ENCODE peak calls at places on chromosomes 11 and 22, in five cellular contexts. U is astrocyte of the spinal cord, V is upper lobe of left lung, F is OCI-LY7, J is AG10803. Y is an unnamed sample.

GRCh38 chr11:69947059-69947771 is 128.0 kb upstream of the FGF3 start:
- DNase-seq in V (no peak), J (no peak), F (no peak), U (no peak), Y (no peak)

GRCh38 chr11:75246006-75246672 is 5.6 kb downstream of the TPBGL start:
- DNase-seq in J (no peak), F (no peak), U (no peak), V (no peak), Y (no peak)

GRCh38 chr11:31690041-31690440 is 121.1 kb downstream of the PAX6 start:
- DNase-seq in J (peak; percentile 36), U (peak; percentile 7), F (no peak), V (no peak), Y (no peak)

GRCh38 chr11:3341298-3341697 is 37.6 kb downstream of the ZNF195 start:
- DNase-seq in J (peak; percentile 8), F (peak; percentile 62), U (peak; percentile 19), V (peak; percentile 38), Y (no peak)

GRCh38 chr11:66842501-66842895 is 743 bp upstream of the RCE1 start:
- DNase-seq in V (peak; percentile 16), U (no peak), J (no peak), F (no peak), Y (no peak)

GRCh38 chr11:111001091-111001430 is 244.5 kb upstream of the POU2AF2 start:
- DNase-seq in J (peak; percentile 76), F (no peak), V (no peak), U (no peak), Y (no peak)

GRCh38 chr11:63804259-63804658 is 9.0 kb upstream of the SPINDOC start:
- DNase-seq in F (no peak), J (no peak), V (no peak), U (no peak), Y (no peak)

GRCh38 chr11:130315354-130315970 is 745 bp upstream of the ZBTB44 start:
- DNase-seq in F (peak; percentile 67), J (no peak), U (no peak), V (peak; percentile 60), Y (no peak)

GRCh38 chr11:108654994-108655631 is 9.8 kb upstream of the DDX10 start:
- DNase-seq in V (no peak), J (peak; percentile 67), F (peak; percentile 70), U (peak; percentile 66), Y (no peak)

GRCh38 chr11:61138940-61139339 is 22.3 kb downstream of the VPS37C start:
- DNase-seq in U (peak; percentile 80), V (no peak), J (peak; percentile 86), F (no peak), Y (no peak)

GRCh38 chr11:100578966-100579365 is 108.1 kb upstream of the ARHGAP42 start:
- DNase-seq in F (no peak), V (no peak), U (peak; percentile 35), J (no peak), Y (no peak)

GRCh38 chr11:68575025-68575665 is 109.2 kb upstream of the GAL start:
- DNase-seq in V (no peak), J (no peak), U (no peak), F (no peak), Y (no peak)

GRCh38 chr11:11178671-11179070 is 174.4 kb downstream of the CSNK2A3 start:
- DNase-seq in U (no peak), J (no peak), F (no peak), V (no peak), Y (no peak)

GRCh38 chr22:21832291-21833290 is 34.9 kb downstream of the MAPK1 start:
- DNase-seq in J (peak; percentile 53), V (no peak), F (peak; percentile 21), U (no peak), Y (no peak)

GRCh38 chr11:34302046-34302921 is 55.5 kb downstream of the ABTB2 start:
- DNase-seq in U (peak; percentile 98), V (no peak), J (peak; percentile 98), F (no peak), Y (no peak)

GRCh38 chr11:35180311-35181233 is 41.6 kb downstream of the CD44 start:
- DNase-seq in U (peak; percentile 67), V (no peak), J (peak; percentile 52), F (no peak), Y (no peak)

GRCh38 chr11:105935791-105936190 is 86.2 kb downstream of the MSANTD4 start:
- DNase-seq in U (peak; percentile 61), V (no peak), J (no peak), F (no peak), Y (no peak)

GRCh38 chr11:47593934-47594855 is at the start of gene C1QTNF4:
- DNase-seq in J (no peak), U (no peak), F (no peak), V (no peak), Y (no peak)

GRCh38 chr22:46110215-46110614 is 40.1 kb upstream of the PPARA start:
- DNase-seq in U (no peak), F (no peak), J (peak; percentile 45), V (no peak), Y (no peak)

GRCh38 chr11:108398439-108398838 is 68.9 kb downstream of the C11orf65 start:
- DNase-seq in J (no peak), F (no peak), V (no peak), U (no peak), Y (no peak)

GRCh38 chr11:2258501-2259465 is 11.6 kb downstream of the ASCL2 start:
- DNase-seq in U (no peak), V (no peak), J (no peak), F (no peak), Y (peak; percentile 67)

GRCh38 chr22:46293591-46294260 is 2.9 kb upstream of the GTSE1 start:
- DNase-seq in F (peak; percentile 76), U (peak; percentile 59), V (peak; percentile 60), J (peak; percentile 78), Y (no peak)

GRCh38 chr11:124310746-124311145 is 3.0 kb downstream of the OR8D1 start:
- DNase-seq in U (peak; percentile 48), F (no peak), J (no peak), V (no peak), Y (no peak)

GRCh38 chr11:12005476-12005875 is 3.0 kb downstream of the DKK3 start:
- DNase-seq in U (peak; percentile 63), F (no peak), J (peak; percentile 87), V (no peak), Y (no peak)

GRCh38 chr11:134502153-134502550 is 90.1 kb upstream of the B3GAT1 start:
- DNase-seq in U (no peak), V (no peak), J (no peak), F (no peak), Y (no peak)

GRCh38 chr11:81420668-81421550 is 1312.8 kb downstream of the FAM181B start:
- DNase-seq in J (no peak), V (no peak), U (no peak), F (no peak), Y (no peak)

GRCh38 chr11:65870706-65871681 is 1.6 kb downstream of the EFEMP2 start:
- DNase-seq in J (peak; percentile 29), U (no peak), V (no peak), F (peak; percentile 39), Y (no peak)

GRCh38 chr11:108501396-108501795 is 3.2 kb upstream of the POGLUT3 start:
- DNase-seq in J (no peak), F (no peak), V (no peak), U (no peak), Y (no peak)

GRCh38 chr11:82988936-82989627 is 82.6 kb downstream of the RAB30 start:
- DNase-seq in F (peak; percentile 45), U (no peak), J (no peak), V (no peak), Y (no peak)

GRCh38 chr11:118640332-118641154 is 33.1 kb downstream of the PHLDB1 start:
- DNase-seq in J (no peak), U (no peak), F (no peak), V (no peak), Y (no peak)
- TF ChIP-seq CTCF in J (no peak), U (peak; percentile 5), F (no peak), V (no peak), Y (no peak)

GRCh38 chr11:27694992-27695391 is 5.3 kb downstream of the BDNF start:
- DNase-seq in F (peak; percentile 16), J (peak; percentile 55), V (no peak), U (peak; percentile 62), Y (no peak)
- TF ChIP-seq CTCF in F (peak; percentile 69), J (peak; percentile 54), V (no peak), U (peak; percentile 50), Y (peak; percentile 67)

DNA sequence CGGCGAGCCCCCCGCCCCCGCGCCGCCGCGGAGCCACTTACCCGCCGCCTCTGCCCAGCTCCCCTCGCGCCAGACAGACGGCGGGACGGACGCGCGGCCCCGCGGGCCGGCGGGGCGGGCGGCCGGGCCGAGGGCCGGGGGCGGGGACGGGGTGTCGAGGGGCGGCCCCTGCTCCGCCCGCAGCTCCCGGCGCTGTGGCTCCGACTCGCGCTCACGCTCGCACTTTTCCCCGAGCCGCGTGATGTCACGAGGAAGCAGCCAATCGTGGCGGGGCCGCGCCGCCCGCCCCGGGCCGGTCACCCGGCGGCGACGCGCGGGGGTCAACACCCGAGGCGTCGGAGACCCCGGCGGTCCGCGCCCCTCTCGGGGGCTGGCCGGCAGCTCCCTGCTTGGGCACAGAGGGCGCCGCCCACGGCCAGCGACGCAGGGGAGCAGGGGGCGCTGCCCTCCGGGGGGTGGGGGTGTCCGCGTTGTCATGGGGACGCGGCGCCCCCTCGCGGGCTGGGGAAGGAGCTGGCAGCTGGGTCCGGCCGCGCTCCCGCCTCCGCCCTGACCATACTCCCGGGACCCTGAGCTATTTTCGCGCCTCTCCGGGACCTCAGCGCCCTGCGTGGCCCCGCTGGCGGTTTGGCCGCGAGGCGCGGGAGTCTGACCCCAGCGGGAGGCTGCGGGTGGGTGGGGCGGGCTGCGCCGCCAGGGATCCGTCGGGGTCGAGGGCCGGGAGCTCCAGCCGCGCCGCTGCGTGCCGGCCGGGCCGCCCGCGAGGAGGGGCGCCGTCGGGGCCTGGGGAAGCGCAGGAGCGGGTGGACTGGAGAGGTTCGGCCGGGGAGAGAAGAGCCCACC is at the start of gene CHRM4:
- DNase-seq in F (no peak), U (no peak), J (no peak), V (no peak), Y (no peak)
- TF ChIP-seq CTCF in F (peak; percentile 43), U (peak; percentile 46), J (peak; percentile 12), V (peak; percentile 28), Y (peak; percentile 69)

GRCh38 chr11:44566952-44567875 is 1.8 kb downstream of the CD82 start:
- DNase-seq in V (no peak), F (no peak), J (no peak), U (no peak), Y (no peak)
- TF ChIP-seq CTCF in V (no peak), F (no peak), J (peak; percentile 9), U (peak; percentile 30), Y (peak; percentile 42)

Y was measured in type B pancreatic cell.